ENCODE peak calls at places on chromosomes 13 and 19, in eight cellular contexts. Y is stimulated activated CD8-positive, alpha-beta memory T cell treated with anti-CD3 and anti-CD28 coated beads, Interleukin-7, amount 100 ng/mL, for 1 hour; L is LoVo; E is ACHN; V is stimulated activated naive B cell treated with anti-CD40 and anti-IgM and Interleukin-4, amounts not matched to agents 10 μg/mL and 1 μg/mL and 100 μg/mL, for 72 hours; U is activated T-cell treated with anti-CD3 and anti-CD28 coated beads for 1 hour; N is naive B cell; B is activated T-helper 2 cell treated with anti-CD3 and anti-CD28 coated beads, Interferon-gamma antibody, Interleukin-2, Interleukin-4, amounts not matched to agents 10 μg/mL and 5 μg/mL and 100 μg/mL, durations not matched to agents 14 hours and 24 hours and 36 hours. T is an unnamed sample.
A peak's percentile ranks its signal among the peaks of the same experiment; 100 is the strongest.

GRCh38 chr13:69999875-70000274 is 107.8 kb upstream of the ATXN8OS start:
- DNase-seq in Y (no peak), L (no peak), E (no peak), V (no peak), U (no peak), N (no peak), B (no peak), T (no peak)

GRCh38 chr19:31066385-31066784 is 282.9 kb downstream of the TSHZ3 start:
- DNase-seq in Y (no peak), L (peak; percentile 42), E (peak; percentile 91), V (no peak), U (no peak), N (no peak), B (no peak), T (no peak)

GRCh38 chr13:50127017-50127725 is 111.9 kb downstream of the KCNRG start:
- DNase-seq in Y (no peak), L (no peak), E (no peak), V (peak; percentile 52), U (no peak), N (peak; percentile 61), B (no peak), T (no peak)

GRCh38 chr19:16522559-16523377 is 19.5 kb downstream of the CHERP start:
- DNase-seq in Y (no peak), L (no peak), E (no peak), V (no peak), U (no peak), N (no peak), B (no peak), T (no peak)

GRCh38 chr13:44045179-44045562 is 165.5 kb downstream of the LACC1 start:
- DNase-seq in Y (no peak), L (no peak), E (no peak), V (no peak), U (no peak), N (no peak), B (no peak), T (no peak)

GRCh38 chr13:31517599-31517998 is 221.7 kb upstream of the RXFP2 start:
- DNase-seq in Y (no peak), L (no peak), E (no peak), V (no peak), U (no peak), N (no peak), B (no peak), T (no peak)

GRCh38 chr13:96816261-96816660 is 178.0 kb downstream of the OXGR1 start:
- DNase-seq in Y (no peak), L (no peak), E (no peak), V (no peak), U (no peak), N (no peak), B (no peak), T (no peak)

GRCh38 chr19:15293751-15294505 is 38.4 kb downstream of the BRD4 start:
- DNase-seq in Y (no peak), L (no peak), E (no peak), V (no peak), U (no peak), N (no peak), B (no peak), T (no peak)

GRCh38 chr19:1884291-1884718 is 991 bp downstream of the ABHD17A start:
- DNase-seq in Y (no peak), L (no peak), E (no peak), V (no peak), U (no peak), N (no peak), B (peak; percentile 25), T (no peak)

GRCh38 chr19:16736709-16737108 is 17.1 kb downstream of the NWD1 start:
- DNase-seq in Y (no peak), L (no peak), E (no peak), V (no peak), U (no peak), N (no peak), B (no peak), T (no peak)

GRCh38 chr19:14164088-14164487 is 27.7 kb upstream of the ASF1B start:
- DNase-seq in Y (no peak), L (no peak), E (no peak), V (no peak), U (no peak), N (no peak), B (no peak), T (no peak)

GRCh38 chr19:49502866-49503581 is 6.8 kb downstream of the RPS11 start:
- DNase-seq in Y (no peak), L (no peak), E (peak; percentile 47), V (no peak), U (no peak), N (peak; percentile 54), B (peak; percentile 59), T (peak; percentile 84)

GRCh38 chr19:507286-508203 is at the start of gene TPGS1:
- DNase-seq in Y (peak; percentile 45), L (peak; percentile 99), E (peak; percentile 66), V (peak; percentile 63), U (peak; percentile 64), N (peak; percentile 65), B (peak; percentile 73), T (peak; percentile 98)

GRCh38 chr13:26583662-26584061 is 26.2 kb downstream of the WASF3 start:
- DNase-seq in Y (no peak), L (no peak), E (no peak), V (no peak), U (no peak), N (no peak), B (no peak), T (no peak)

T was measured in NCI-H2107.